ENCODE peak calls at places on chromosomes 13 and 19, in five cellular contexts. X is naive B cell; Y is left lung; M is activated naive CD8-positive, alpha-beta T cell treated with anti-CD3 and anti-CD28 coated beads, Interleukin-2, amount 10 ng/mL, durations not matched to agents 7 days and 5 days; F is right lobe of liver. G is an unnamed sample.

GRCh38 chr13:40546047-40546446 is 120.4 kb downstream of the FOXO1 start:
- ATAC-seq in X (no peak), Y (no peak), M (no peak), F (peak; percentile 17), G (no peak)

GRCh38 chr19:16347706-16348105 is 23.1 kb downstream of the KLF2 start:
- ATAC-seq in X (no peak), Y (no peak), M (no peak), F (no peak), G (no peak)

GRCh38 chr19:43562698-43563241 is 12.6 kb downstream of the XRCC1 start:
- ATAC-seq in X (peak; percentile 90), Y (peak; percentile 81), M (peak; percentile 91), F (peak; percentile 66), G (peak; percentile 96)

GRCh38 chr19:40281381-40282208 is 3.5 kb downstream of the AKT2 start:
- ATAC-seq in X (no peak), Y (no peak), M (no peak), F (no peak), G (no peak)

GRCh38 chr13:32837307-32837972 is 178.8 kb upstream of the KL start:
- ATAC-seq in X (no peak), Y (no peak), M (no peak), F (no peak), G (no peak)

GRCh38 chr19:55212447-55212846 is 3.1 kb upstream of the PTPRH start:
- ATAC-seq in X (no peak), Y (no peak), M (no peak), F (peak; percentile 50), G (peak; percentile 71)

GRCh38 chr13:41976491-41976890 is 15.6 kb upstream of the VWA8 start:
- ATAC-seq in X (no peak), Y (no peak), M (no peak), F (no peak), G (no peak)

GRCh38 chr19:28066988-28067387 is 1146.0 kb downstream of the UQCRFS1 start:
- ATAC-seq in X (no peak), Y (no peak), M (no peak), F (no peak), G (no peak)

GRCh38 chr13:22757530-22758120 is 423.2 kb upstream of the SGCG start:
- ATAC-seq in X (no peak), Y (peak; percentile 31), M (no peak), F (no peak), G (no peak)

GRCh38 chr19:18603255-18603957 is 3.2 kb downstream of the CRLF1 start:
- ATAC-seq in X (peak; percentile 67), Y (no peak), M (peak; percentile 58), F (peak; percentile 35), G (peak; percentile 42)

GRCh38 chr19:51887522-51888498 is at the start of gene ZNF577:
- ATAC-seq in X (peak; percentile 97), Y (peak; percentile 100), M (peak; percentile 96), F (peak; percentile 99), G (peak; percentile 90)

GRCh38 chr19:28228854-28229253 is 984.1 kb downstream of the UQCRFS1 start:
- ATAC-seq in X (no peak), Y (no peak), M (no peak), F (no peak), G (no peak)

GRCh38 chr19:34141036-34141435 is 31.3 kb upstream of the LSM14A start:
- ATAC-seq in X (no peak), Y (no peak), M (no peak), F (no peak), G (no peak)

GRCh38 chr13:96090240-96091101 is 564 bp downstream of the HS6ST3 start:
- ATAC-seq in X (no peak), Y (peak; percentile 22), M (no peak), F (peak; percentile 34), G (no peak)

GRCh38 chr19:40274585-40275544 is 10.3 kb downstream of the AKT2 start:
- ATAC-seq in X (peak; percentile 84), Y (no peak), M (peak; percentile 97), F (no peak), G (peak; percentile 60)

GRCh38 chr13:30718661-30719520 is 16.5 kb upstream of the ALOX5AP start:
- ATAC-seq in X (peak; percentile 63), Y (peak; percentile 45), M (no peak), F (no peak), G (no peak)

GRCh38 chr13:36086117-36086516 is 45.1 kb downstream of the DCLK1 start:
- ATAC-seq in X (no peak), Y (no peak), M (no peak), F (no peak), G (no peak)